ENCODE peak calls at places on chromosomes 16 and 17, in seven cellular contexts. D, L, W, U, F, I and C are unnamed samples.

GRCh38 chr17:56598471-56598870 is 5.0 kb downstream of the NOG start:
- DNase-seq in D (no peak), L (no peak), W (no peak), U (no peak), F (no peak), I (no peak), C (no peak)

GRCh38 chr17:57761887-57762286 is 16.8 kb upstream of the CCDC182 start:
- DNase-seq in D (no peak), L (peak), W (no peak), U (no peak), F (no peak), I (no peak), C (no peak)

GRCh38 chr17:34493903-34494302 is 85.5 kb upstream of the TMEM132E start:
- DNase-seq in D (no peak), L (no peak), W (no peak), U (no peak), F (no peak), I (no peak), C (no peak)

GRCh38 chr16:77501260-77501659 is 66.4 kb upstream of the ADAMTS18 start:
- DNase-seq in D (no peak), L (no peak), W (no peak), U (no peak), F (no peak), I (no peak), C (no peak)

GRCh38 chr16:13529193-13529982 is 390.6 kb upstream of the ERCC4 start:
- DNase-seq in D (no peak), L (no peak), W (no peak), U (no peak), F (no peak), I (no peak), C (no peak)

GRCh38 chr16:83907926-83908325 is 9.0 kb downstream of the MLYCD start:
- DNase-seq in D (no peak), L (no peak), W (no peak), U (no peak), F (no peak), I (no peak), C (no peak)

GRCh38 chr17:78875738-78876597 is 27.0 kb downstream of the CEP295NL start:
- DNase-seq in D (no peak), L (no peak), W (peak), U (no peak), F (no peak), I (peak), C (no peak)

GRCh38 chr16:56041556-56042140 is 149.6 kb upstream of the GNAO1 start:
- DNase-seq in D (no peak), L (peak), W (no peak), U (peak), F (no peak), I (no peak), C (no peak)

GRCh38 chr17:49249292-49249794 is 18.8 kb upstream of the PHOSPHO1 start:
- DNase-seq in D (no peak), L (no peak), W (peak), U (no peak), F (no peak), I (peak), C (peak)

GRCh38 chr16:26830716-26831115 is 236.0 kb upstream of the C16orf82 start:
- DNase-seq in D (no peak), L (no peak), W (no peak), U (no peak), F (no peak), I (no peak), C (no peak)

GRCh38 chr16:31085873-31086628 is 2.7 kb downstream of the PRSS53 start:
- DNase-seq in D (no peak), L (peak), W (no peak), U (no peak), F (no peak), I (no peak), C (no peak)

GRCh38 chr17:45873728-45874127 is 20.6 kb upstream of the MAPT start:
- DNase-seq in D (no peak), L (no peak), W (no peak), U (no peak), F (no peak), I (no peak), C (no peak)

GRCh38 chr17:12410721-12411120 is 255.0 kb upstream of the MYOCD start:
- DNase-seq in D (no peak), L (no peak), W (no peak), U (no peak), F (no peak), I (no peak), C (no peak)

DNA sequence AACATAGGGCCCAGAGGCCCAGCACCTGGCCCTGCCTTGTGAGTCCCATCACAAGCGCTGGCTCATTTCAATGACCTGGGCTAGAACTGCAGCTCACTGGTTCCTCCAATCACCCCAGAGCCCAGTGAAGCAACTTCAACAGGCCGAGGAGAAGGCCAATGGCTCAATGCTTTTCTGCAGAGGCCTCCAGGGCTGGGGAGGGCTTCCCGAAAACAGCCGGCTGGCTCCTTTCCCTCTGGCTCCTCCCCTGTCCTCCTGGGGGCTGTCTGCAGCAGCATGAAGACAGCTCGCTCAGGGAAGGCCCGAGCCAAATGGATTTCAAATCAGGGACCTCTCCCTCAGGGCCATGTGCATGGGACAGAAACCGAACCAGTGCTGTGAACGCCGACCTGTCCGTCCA is 121.6 kb downstream of the ZNF423 start:
- DNase-seq in D (no peak), L (no peak), W (peak), U (no peak), F (no peak), I (peak), C (peak)
- TF ChIP-seq CTCF in D (no peak), L (no peak), W (no peak), U (no peak), F (no peak), I (no peak), C (no peak)

GRCh38 chr17:44266402-44267164 is 1.4 kb downstream of the SLC4A1 start:
- DNase-seq in D (no peak), L (no peak), W (peak), U (peak), F (no peak), I (peak), C (no peak)
- TF ChIP-seq CTCF in D (no peak), L (no peak), W (no peak), U (no peak), F (no peak), I (no peak), C (no peak)

GRCh38 chr17:40956401-40957254 is 10.1 kb downstream of the KRT39 start:
- DNase-seq in D (no peak), L (no peak), W (no peak), U (peak), F (peak), I (peak), C (no peak)

GRCh38 chr17:40962059-40962561 is 4.6 kb downstream of the KRT39 start:
- DNase-seq in D (no peak), L (no peak), W (no peak), U (no peak), F (no peak), I (no peak), C (no peak)

GRCh38 chr17:40958086-40958953 is 8.4 kb downstream of the KRT39 start:
- DNase-seq in D (no peak), L (no peak), W (no peak), U (no peak), F (no peak), I (no peak), C (no peak)

GRCh38 chr17:40961586-40961985 is 5.2 kb downstream of the KRT39 start:
- DNase-seq in D (no peak), L (no peak), W (no peak), U (no peak), F (no peak), I (no peak), C (no peak)

GRCh38 chr17:40960144-40960543 is 6.6 kb downstream of the KRT39 start:
- DNase-seq in D (no peak), L (no peak), W (peak), U (no peak), F (peak), I (peak), C (no peak)
- TF ChIP-seq CTCF in D (no peak), L (no peak), W (no peak), U (no peak), F (no peak), I (no peak), C (no peak)

DNA sequence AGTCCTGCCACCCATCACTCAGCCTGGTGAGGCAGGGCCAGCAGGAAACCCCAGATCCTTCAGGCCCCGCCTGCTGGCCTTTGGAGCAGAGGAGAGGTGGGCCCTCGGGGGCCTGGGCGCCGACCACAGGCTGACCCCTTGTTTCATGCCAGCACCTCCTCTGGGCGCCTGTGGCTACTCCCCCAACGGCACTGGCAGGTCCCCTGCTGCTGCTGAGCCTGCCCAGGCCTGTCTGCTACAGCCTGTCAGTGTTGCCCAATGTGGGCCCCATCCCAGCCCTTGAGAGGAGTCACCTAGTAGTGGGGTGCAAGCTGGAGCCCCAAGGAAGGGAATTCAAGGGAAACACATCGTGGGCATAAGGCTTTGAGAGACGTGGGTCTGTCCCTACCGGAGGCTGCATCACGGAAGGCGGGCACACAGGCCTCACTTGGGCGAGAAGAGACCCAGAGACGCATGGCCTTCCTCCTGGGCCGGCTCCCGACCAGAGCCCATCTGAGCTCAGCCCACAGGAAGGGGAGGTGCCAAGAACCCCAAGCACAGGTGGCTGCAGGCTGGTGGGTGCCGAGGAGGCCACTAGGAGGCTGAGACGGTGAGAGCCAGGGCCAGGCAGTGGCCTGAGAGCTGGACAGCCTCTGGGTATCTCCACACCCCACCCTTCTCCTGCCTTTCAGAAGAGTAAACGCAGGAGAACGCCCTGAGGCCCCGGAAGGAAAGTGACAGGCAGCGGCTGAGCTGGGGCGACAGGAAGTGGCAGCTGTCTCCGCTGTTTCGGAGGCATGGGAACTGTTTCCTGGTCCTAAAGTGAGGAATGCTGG is 8.1 kb upstream of the FASN start:
- DNase-seq in D (no peak), L (peak), W (peak), U (peak), F (no peak), I (peak), C (peak)
- TF ChIP-seq CTCF in D (peak), L (peak), W (peak), U (no peak), F (peak), I (peak), C (no peak)

GRCh38 chr16:1308036-1308976 is 1.1 kb upstream of the UBE2I start:
- DNase-seq in D (no peak), L (no peak), W (no peak), U (peak), F (no peak), I (no peak), C (no peak)
- TF ChIP-seq CTCF in D (no peak), L (no peak), W (no peak), U (no peak), F (no peak), I (no peak), C (no peak)

GRCh38 chr17:82316651-82317393 is 586 bp downstream of the CD7 start:
- DNase-seq in D (no peak), L (no peak), W (no peak), U (no peak), F (no peak), I (no peak), C (no peak)

GRCh38 chr17:82313195-82314011 is 4.0 kb downstream of the CD7 start:
- DNase-seq in D (no peak), L (no peak), W (no peak), U (no peak), F (no peak), I (no peak), C (no peak)

GRCh38 chr17:82314012-82314720 is 3.2 kb downstream of the CD7 start:
- DNase-seq in D (no peak), L (no peak), W (no peak), U (no peak), F (no peak), I (no peak), C (no peak)

GRCh38 chr17:82315703-82316358 is 1.6 kb downstream of the CD7 start:
- DNase-seq in D (no peak), L (no peak), W (no peak), U (no peak), F (no peak), I (no peak), C (no peak)

GRCh38 chr17:82314721-82315605 is 2.4 kb downstream of the CD7 start:
- DNase-seq in D (no peak), L (no peak), W (no peak), U (no peak), F (no peak), I (no peak), C (no peak)
- TF ChIP-seq CTCF in D (no peak), L (no peak), W (no peak), U (no peak), F (no peak), I (no peak), C (no peak)